ENCODE peak calls at places on chromosome 1, in nine cellular contexts. A is BE2C, N is heart left ventricle, I is fibroblast of the aortic adventitia, E is fibroblast of mammary gland, W is PC-3, V is astrocyte of the spinal cord, L is foreskin fibroblast, O is OCI-LY7. R is an unnamed sample.

GRCh38 chr1:27574871-27575831 is 28.8 kb downstream of the AHDC1 start:
- DNase-seq in A (peak), N (peak), I (peak), E (peak), W (peak), V (peak), L (peak), O (no peak), R (peak)

GRCh38 chr1:182193908-182194550 is 132.5 kb upstream of the ZNF648 start:
- DNase-seq in A (no peak), N (peak), I (peak), E (peak), W (no peak), V (peak), L (peak), O (no peak), R (no peak)

GRCh38 chr1:211648980-211649934 is 26.2 kb downstream of the NEK2 start:
- DNase-seq in A (peak), N (peak), I (peak), E (peak), W (peak), V (no peak), L (no peak), O (peak), R (peak)

GRCh38 chr1:159250817-159251216 is 46.1 kb downstream of the ACKR1 start:
- DNase-seq in A (no peak), N (no peak), I (no peak), E (no peak), W (peak), V (no peak), L (no peak), O (no peak), R (no peak)

GRCh38 chr1:216705686-216706085 is 17.5 kb downstream of the ESRRG start:
- DNase-seq in A (peak), N (no peak), I (no peak), E (no peak), W (no peak), V (no peak), L (no peak), O (no peak), R (no peak)

GRCh38 chr1:5747428-5748285 is 244.6 kb downstream of the NPHP4 start:
- DNase-seq in A (no peak), N (no peak), I (no peak), E (no peak), W (no peak), V (no peak), L (no peak), O (no peak), R (no peak)

GRCh38 chr1:116842654-116843053 is 67.1 kb upstream of the PTGFRN start:
- DNase-seq in A (no peak), N (no peak), I (peak), E (peak), W (peak), V (no peak), L (peak), O (no peak), R (no peak)

GRCh38 chr1:242523968-242524570 is 428 bp downstream of the PLD5 start:
- DNase-seq in A (peak), N (peak), I (no peak), E (peak), W (peak), V (peak), L (peak), O (no peak), R (peak)

GRCh38 chr1:212916395-212917133 is 33.8 kb upstream of the VASH2 start:
- DNase-seq in A (peak), N (peak), I (peak), E (peak), W (no peak), V (peak), L (peak), O (no peak), R (peak)

GRCh38 chr1:195335541-195335940 is 1272.7 kb downstream of the KCNT2 start:
- DNase-seq in A (no peak), N (no peak), I (no peak), E (no peak), W (no peak), V (peak), L (peak), O (no peak), R (no peak)

GRCh38 chr1:115706774-115707425 is 61.6 kb downstream of the CASQ2 start:
- DNase-seq in A (no peak), N (no peak), I (peak), E (peak), W (peak), V (peak), L (peak), O (peak), R (peak)

GRCh38 chr1:8874230-8875201 is 4.0 kb downstream of the ENO1 start:
- DNase-seq in A (no peak), N (no peak), I (peak), E (peak), W (no peak), V (peak), L (peak), O (no peak), R (no peak)

GRCh38 chr1:60655799-60656355 is 426.5 kb upstream of the NFIA start:
- DNase-seq in A (no peak), N (no peak), I (no peak), E (no peak), W (no peak), V (no peak), L (no peak), O (no peak), R (no peak)

GRCh38 chr1:180734366-180734765 is 102.5 kb downstream of the XPR1 start:
- DNase-seq in A (no peak), N (no peak), I (no peak), E (no peak), W (no peak), V (no peak), L (no peak), O (peak), R (peak)

GRCh38 chr1:156102634-156103511 is 11.6 kb upstream of the LMNA start:
- DNase-seq in A (no peak), N (peak), I (peak), E (peak), W (no peak), V (peak), L (peak), O (no peak), R (peak)

GRCh38 chr1:180951881-180952656 is 39.4 kb downstream of the KIAA1614 start:
- DNase-seq in A (no peak), N (no peak), I (no peak), E (no peak), W (no peak), V (no peak), L (no peak), O (no peak), R (no peak)

GRCh38 chr1:154454391-154455120 is 47.5 kb upstream of the TDRD10 start:
- DNase-seq in A (no peak), N (no peak), I (no peak), E (no peak), W (no peak), V (no peak), L (no peak), O (no peak), R (no peak)

GRCh38 chr1:202662081-202662480 is 48.2 kb downstream of the SYT2 start:
- DNase-seq in A (peak), N (no peak), I (no peak), E (no peak), W (no peak), V (no peak), L (no peak), O (no peak), R (no peak)

GRCh38 chr1:164720329-164721036 is 161.5 kb downstream of the PBX1 start:
- DNase-seq in A (no peak), N (no peak), I (no peak), E (no peak), W (no peak), V (peak), L (no peak), O (no peak), R (peak)

GRCh38 chr1:84268346-84268745 is 33.2 kb upstream of the SAMD13 start:
- DNase-seq in A (no peak), N (no peak), I (no peak), E (no peak), W (peak), V (no peak), L (no peak), O (no peak), R (no peak)

GRCh38 chr1:160137216-160137862 is 14.1 kb upstream of the ATP1A4 start:
- DNase-seq in A (no peak), N (no peak), I (no peak), E (no peak), W (no peak), V (no peak), L (peak), O (no peak), R (no peak)

GRCh38 chr1:44811714-44812151 is 3.4 kb downstream of the BTBD19 start:
- DNase-seq in A (peak), N (peak), I (peak), E (peak), W (no peak), V (peak), L (peak), O (no peak), R (peak)

GRCh38 chr1:12697406-12697805 is 18.5 kb upstream of the AADACL3 start:
- DNase-seq in A (no peak), N (no peak), I (peak), E (peak), W (peak), V (no peak), L (peak), O (no peak), R (no peak)

GRCh38 chr1:216461466-216461865 is 38.2 kb upstream of the USH2A start:
- DNase-seq in A (no peak), N (no peak), I (peak), E (no peak), W (no peak), V (peak), L (peak), O (no peak), R (peak)

GRCh38 chr1:52636701-52637695 is 4.0 kb downstream of the SHISAL2A start:
- DNase-seq in A (no peak), N (no peak), I (no peak), E (no peak), W (no peak), V (no peak), L (no peak), O (peak), R (no peak)

GRCh38 chr1:205545001-205545919 is 40.8 kb downstream of the CDK18 start:
- DNase-seq in A (no peak), N (no peak), I (no peak), E (no peak), W (peak), V (no peak), L (no peak), O (no peak), R (no peak)

GRCh38 chr1:212683357-212683722 is 16.3 kb downstream of the BATF3 start:
- DNase-seq in A (no peak), N (peak), I (no peak), E (no peak), W (no peak), V (no peak), L (no peak), O (peak), R (no peak)

GRCh38 chr1:19798486-19799232 is 1.1 kb downstream of the TMCO4 start:
- DNase-seq in A (no peak), N (no peak), I (no peak), E (no peak), W (no peak), V (no peak), L (no peak), O (no peak), R (no peak)
- H3K4me3 ChIP-seq in A (no peak), N (no peak), I (peak), E (peak), W (peak), V (no peak), L (peak), O (no peak), R (no peak)

DNA sequence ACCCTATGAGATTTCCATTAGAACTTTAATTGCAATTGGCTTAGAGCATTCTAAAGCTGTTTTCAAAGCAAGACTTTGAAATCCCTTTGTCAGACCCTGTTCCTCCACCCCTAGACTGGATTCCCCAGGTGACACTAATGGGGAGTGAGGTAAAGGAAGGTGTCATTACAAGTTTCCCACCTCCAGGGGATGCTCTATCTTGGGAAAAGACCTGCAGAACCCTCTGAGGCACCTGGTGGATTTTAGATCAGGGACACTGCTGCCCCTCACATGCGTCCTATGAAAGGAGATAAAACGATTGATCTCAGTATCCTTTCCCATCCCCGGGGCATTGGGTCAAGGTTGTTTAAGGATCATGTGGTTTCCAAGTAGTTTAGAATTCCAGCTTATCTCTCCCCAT is 80.3 kb upstream of the RGS4 start:
- DNase-seq in A (no peak), N (no peak), I (no peak), E (no peak), W (no peak), V (no peak), L (no peak), O (no peak), R (no peak)
- TF ChIP-seq CTCF in A (peak), N (no peak), I (no peak), E (peak), W (peak), V (no peak), L (no peak), O (no peak), R (no peak)

GRCh38 chr1:34885405-34886247 is 26.1 kb upstream of the SMIM12 start:
- DNase-seq in A (no peak), N (peak), I (peak), E (peak), W (no peak), V (peak), L (peak), O (no peak), R (peak)
- H3K4me3 ChIP-seq in A (no peak), N (peak), I (peak), E (peak), W (no peak), V (peak), L (peak), O (no peak), R (peak)

GRCh38 chr1:26034504-26035202 is 11.3 kb downstream of the SLC30A2 start:
- DNase-seq in A (no peak), N (no peak), I (no peak), E (no peak), W (no peak), V (no peak), L (no peak), O (no peak), R (no peak)

GRCh38 chr1:26035959-26036755 is 9.8 kb downstream of the SLC30A2 start:
- DNase-seq in A (peak), N (peak), I (peak), E (peak), W (peak), V (peak), L (peak), O (peak), R (peak)

GRCh38 chr1:26037904-26038303 is 8.0 kb downstream of the SLC30A2 start:
- DNase-seq in A (no peak), N (no peak), I (no peak), E (no peak), W (no peak), V (no peak), L (no peak), O (no peak), R (no peak)

GRCh38 chr1:26036756-26037281 is 9.1 kb downstream of the SLC30A2 start:
- DNase-seq in A (no peak), N (no peak), I (no peak), E (no peak), W (no peak), V (no peak), L (no peak), O (no peak), R (no peak)

GRCh38 chr1:26035203-26035958 is 10.5 kb downstream of the SLC30A2 start:
- DNase-seq in A (peak), N (peak), I (peak), E (peak), W (peak), V (peak), L (peak), O (peak), R (peak)
- TF ChIP-seq CTCF in A (no peak), N (no peak), I (no peak), E (no peak), W (peak), V (no peak), L (no peak), O (peak), R (no peak)

DNA sequence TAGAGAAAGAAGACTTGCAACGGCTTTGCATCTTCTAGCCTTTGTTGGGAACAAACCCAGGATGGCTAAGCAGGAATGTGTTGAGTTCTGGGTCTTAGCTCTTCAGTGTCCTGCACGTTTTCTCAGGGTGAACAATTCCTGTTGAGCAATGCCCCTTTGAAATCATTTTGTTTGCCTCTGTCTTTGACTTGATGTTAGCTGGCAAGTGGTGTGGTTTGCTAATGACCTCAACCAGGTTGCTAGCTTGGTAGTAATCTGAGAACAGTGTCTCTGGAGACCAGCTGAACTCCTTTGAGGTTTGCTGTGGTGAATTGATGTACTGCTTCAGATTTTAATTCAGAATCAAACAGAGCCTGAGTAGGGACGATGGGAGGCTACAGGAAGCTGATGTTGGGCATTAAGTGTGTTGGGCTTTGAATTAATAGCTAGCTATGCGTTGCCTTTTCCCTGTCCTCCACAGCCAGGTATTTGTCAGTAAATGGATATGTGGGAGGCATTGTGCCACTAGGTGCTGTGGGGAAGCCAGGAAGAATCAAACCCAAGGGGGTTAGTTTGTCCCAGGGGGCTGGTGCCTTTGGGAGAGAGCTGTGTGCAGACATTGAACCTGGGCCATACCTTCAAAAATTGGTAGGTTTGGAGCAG is 23.3 kb upstream of the SRSF10 start:
- DNase-seq in A (no peak), N (no peak), I (peak), E (peak), W (peak), V (peak), L (peak), O (peak), R (peak)
- H3K4me3 ChIP-seq in A (no peak), N (no peak), I (no peak), E (no peak), W (no peak), V (no peak), L (no peak), O (no peak), R (no peak)

GRCh38 chr1:17371896-17372295 is at the start of gene PADI6:
- DNase-seq in A (no peak), N (no peak), I (no peak), E (no peak), W (no peak), V (no peak), L (no peak), O (no peak), R (no peak)
- TF ChIP-seq CTCF in A (no peak), N (no peak), I (no peak), E (no peak), W (no peak), V (no peak), L (no peak), O (no peak), R (no peak)

GRCh38 chr1:31374511-31375196 is 1.8 kb upstream of the FABP3 start:
- DNase-seq in A (no peak), N (peak), I (peak), E (peak), W (peak), V (peak), L (peak), O (no peak), R (peak)

GRCh38 chr1:31371560-31371959 is 1.3 kb downstream of the FABP3 start:
- DNase-seq in A (no peak), N (no peak), I (no peak), E (no peak), W (no peak), V (no peak), L (no peak), O (no peak), R (no peak)

GRCh38 chr1:31372051-31372450 is 825 bp downstream of the FABP3 start:
- DNase-seq in A (no peak), N (no peak), I (no peak), E (no peak), W (no peak), V (no peak), L (no peak), O (no peak), R (no peak)

GRCh38 chr1:31372961-31373896 is at the start of gene FABP3:
- DNase-seq in A (peak), N (peak), I (peak), E (peak), W (peak), V (peak), L (peak), O (no peak), R (peak)

GRCh38 chr1:31373897-31374486 is 1.1 kb upstream of the FABP3 start:
- DNase-seq in A (no peak), N (no peak), I (no peak), E (no peak), W (no peak), V (no peak), L (no peak), O (no peak), R (no peak)
- H3K4me3 ChIP-seq in A (peak), N (no peak), I (no peak), E (no peak), W (no peak), V (peak), L (peak), O (no peak), R (no peak)

GRCh38 chr1:173191011-173191410 is 16.1 kb downstream of the TNFSF4 start:
- DNase-seq in A (no peak), N (no peak), I (no peak), E (no peak), W (no peak), V (no peak), L (peak), O (no peak), R (peak)

GRCh38 chr1:173190101-173190895 is 16.8 kb downstream of the TNFSF4 start:
- DNase-seq in A (peak), N (peak), I (peak), E (peak), W (peak), V (peak), L (peak), O (no peak), R (peak)

GRCh38 chr1:173193639-173194038 is 13.5 kb downstream of the TNFSF4 start:
- DNase-seq in A (no peak), N (no peak), I (peak), E (peak), W (no peak), V (peak), L (peak), O (no peak), R (peak)

DNA sequence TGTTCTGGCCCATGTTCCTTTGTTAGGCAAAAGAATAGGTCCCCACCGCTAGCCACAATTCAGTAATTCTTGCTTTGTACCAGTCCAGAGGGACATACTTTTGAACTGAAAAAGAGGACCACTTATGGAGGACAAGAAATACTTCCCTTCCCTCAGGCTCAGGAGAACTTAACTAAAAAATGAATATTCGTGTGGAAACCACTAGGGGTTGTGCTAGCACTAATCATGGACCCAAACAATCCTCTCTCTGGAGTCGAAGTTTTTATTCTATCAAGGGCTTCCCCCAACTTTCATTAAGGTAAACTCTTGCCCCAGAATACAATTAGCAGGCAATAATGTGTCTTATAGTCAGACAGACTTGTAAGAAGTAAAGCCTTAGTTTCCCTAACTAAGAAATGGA is 19.3 kb downstream of the TNFSF4 start:
- DNase-seq in A (no peak), N (no peak), I (no peak), E (no peak), W (peak), V (no peak), L (no peak), O (peak), R (no peak)
- TF ChIP-seq CTCF in A (peak), N (no peak), I (peak), E (no peak), W (peak), V (no peak), L (no peak), O (peak), R (no peak)

DNA sequence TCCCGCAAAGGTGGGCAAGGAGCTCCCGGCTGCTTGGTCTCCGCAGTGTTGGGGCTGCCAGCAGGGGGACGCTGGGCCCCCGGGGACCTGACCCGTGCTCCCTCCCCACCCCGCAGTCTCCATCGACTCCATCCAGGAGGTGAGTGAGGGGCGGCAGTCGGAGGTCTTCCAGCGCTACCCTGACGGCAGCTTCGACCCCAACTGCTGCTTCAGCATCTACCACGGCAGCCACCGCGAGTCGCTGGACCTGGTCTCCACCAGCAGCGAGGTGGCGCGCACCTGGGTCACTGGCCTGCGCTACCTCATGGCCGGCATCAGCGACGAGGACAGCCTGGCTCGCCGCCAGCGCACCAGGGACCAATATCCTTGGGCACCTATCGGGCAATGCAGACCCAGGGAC is 3.5 kb downstream of the PLCH2 start:
- DNase-seq in A (no peak), N (no peak), I (no peak), E (no peak), W (no peak), V (no peak), L (no peak), O (no peak), R (no peak)
- H3K4me3 ChIP-seq in A (no peak), N (no peak), I (no peak), E (no peak), W (no peak), V (no peak), L (no peak), O (no peak), R (no peak)

GRCh38 chr1:192506741-192507155 is 68.8 kb upstream of the RGS1 start:
- DNase-seq in A (no peak), N (no peak), I (peak), E (peak), W (peak), V (peak), L (peak), O (peak), R (peak)
- TF ChIP-seq CTCF in A (peak), N (peak), I (peak), E (peak), W (peak), V (peak), L (peak), O (peak), R (peak)

R was measured in cardiac fibroblast.